ENCODE peak calls at places on chromosome 19, in four cellular contexts. R is cardiac fibroblast, K is RWPE2, M is upper lobe of right lung. D is an unnamed sample.

GRCh38 chr19:1131718-1132552 is 28.1 kb downstream of the GPX4 start:
- DNase-seq in R (peak), M (peak), K (no peak), D (no peak)

GRCh38 chr19:8323781-8324185 is 2.5 kb downstream of the RPS28 start:
- DNase-seq in M (no peak), K (no peak), R (no peak), D (no peak)

GRCh38 chr19:467554-467953 is 6.7 kb upstream of the SHC2 start:
- DNase-seq in K (no peak), R (no peak), M (no peak), D (no peak)

GRCh38 chr19:58181902-58182576 is 822 bp upstream of the ZNF274 start:
- DNase-seq in R (peak), M (no peak), K (no peak), D (no peak)

GRCh38 chr19:19278315-19278714 is 5.2 kb upstream of the TM6SF2 start:
- DNase-seq in K (no peak), R (no peak), M (no peak), D (no peak)

GRCh38 chr19:2049741-2050348 is 1.2 kb downstream of the MKNK2 start:
- DNase-seq in M (peak), K (peak), R (peak), D (no peak)

GRCh38 chr19:17831419-17831888 is 10.1 kb upstream of the INSL3 start:
- DNase-seq in M (no peak), R (no peak), K (no peak), D (no peak)

GRCh38 chr19:42024622-42025111 is 30.6 kb upstream of the ATP1A3 start:
- DNase-seq in K (no peak), R (peak), M (no peak), D (no peak)

GRCh38 chr19:41998246-41999020 is 4.4 kb upstream of the ATP1A3 start:
- DNase-seq in K (no peak), M (no peak), R (peak), D (peak)

GRCh38 chr19:35756373-35757230 is at the start of gene HSPB6:
- DNase-seq in M (peak), K (peak), R (peak), D (no peak)

GRCh38 chr19:39514840-39515550 is at the start of gene SELENOV:
- DNase-seq in M (no peak), K (no peak), R (no peak), D (no peak)
- TF ChIP-seq CTCF in M (peak), K (peak), R (no peak), D (no peak)

DNA sequence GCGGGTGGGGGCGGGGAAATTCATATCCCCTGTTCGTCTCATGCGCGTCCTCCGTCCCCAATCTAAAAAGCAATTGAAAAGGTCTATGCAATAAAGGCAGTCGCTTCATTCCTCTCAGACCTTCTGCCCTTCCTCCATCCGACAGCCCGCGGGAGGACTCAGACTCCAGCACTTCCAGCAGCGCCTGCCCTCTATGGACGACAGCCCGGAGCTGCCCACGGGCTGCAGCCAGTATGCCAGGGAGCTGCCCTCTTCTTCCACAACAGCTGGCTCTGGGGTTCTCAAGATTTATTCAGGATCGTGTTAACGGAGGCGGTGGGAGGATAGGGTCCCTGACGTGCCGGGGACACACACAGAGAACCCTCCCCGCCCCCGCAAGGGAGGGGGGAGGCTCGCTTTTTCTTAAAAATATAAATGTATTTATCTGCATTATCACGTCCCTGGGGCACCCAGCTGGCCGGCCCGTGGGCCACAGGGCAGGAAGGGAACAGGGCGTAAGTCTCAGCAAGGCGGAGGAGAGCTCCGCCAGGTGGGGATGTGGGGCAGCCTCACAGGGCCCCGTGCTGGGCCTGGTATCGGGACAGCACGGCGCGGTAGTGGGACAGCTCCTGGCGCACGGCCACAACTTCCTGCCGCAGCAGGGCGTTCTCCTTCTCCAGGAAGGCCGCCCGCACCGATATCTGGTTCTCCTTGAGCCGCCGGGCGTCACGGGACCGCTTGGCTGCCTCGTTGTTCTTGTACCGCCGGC is 6.7 kb downstream of the DBP start:
- DNase-seq in K (no peak), M (peak), R (peak), D (no peak)
- TF ChIP-seq CTCF in K (no peak), M (peak), R (peak), D (peak)

DNA sequence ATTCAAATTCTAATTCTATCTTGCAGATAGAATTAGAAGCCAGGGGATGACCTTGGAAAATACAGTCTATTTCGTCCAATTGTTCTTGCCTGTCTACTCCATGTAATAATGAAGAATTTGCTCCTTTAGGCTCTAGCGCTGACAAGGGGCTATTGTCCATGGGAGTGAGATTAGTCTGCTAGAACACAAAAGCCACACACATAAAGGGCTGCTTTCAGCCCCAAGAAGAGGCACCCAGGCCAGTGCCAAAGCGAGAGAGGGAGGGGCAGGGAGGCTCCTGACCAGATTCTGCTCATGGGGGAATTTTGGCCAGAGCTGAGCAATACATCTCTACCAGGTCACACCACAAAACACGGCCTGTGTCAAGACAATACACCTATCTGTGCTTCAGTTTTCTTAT is 1306.9 kb downstream of the UQCRFS1 start:
- DNase-seq in K (no peak), M (no peak), R (no peak), D (peak)
- TF ChIP-seq CTCF in K (no peak), M (no peak), R (no peak), D (no peak)

GRCh38 chr19:44759083-44759804 is 10.7 kb downstream of the BCL3 start:
- DNase-seq in R (no peak), K (no peak), M (no peak), D (no peak)

GRCh38 chr19:44757057-44757734 is 8.7 kb downstream of the BCL3 start:
- DNase-seq in K (no peak), R (peak), M (peak), D (no peak)

GRCh38 chr19:44756089-44756562 is 7.6 kb downstream of the BCL3 start:
- DNase-seq in K (no peak), M (no peak), R (no peak), D (no peak)

GRCh38 chr19:44758596-44758995 is 10.1 kb downstream of the BCL3 start:
- DNase-seq in M (no peak), R (no peak), K (no peak), D (no peak)

DNA sequence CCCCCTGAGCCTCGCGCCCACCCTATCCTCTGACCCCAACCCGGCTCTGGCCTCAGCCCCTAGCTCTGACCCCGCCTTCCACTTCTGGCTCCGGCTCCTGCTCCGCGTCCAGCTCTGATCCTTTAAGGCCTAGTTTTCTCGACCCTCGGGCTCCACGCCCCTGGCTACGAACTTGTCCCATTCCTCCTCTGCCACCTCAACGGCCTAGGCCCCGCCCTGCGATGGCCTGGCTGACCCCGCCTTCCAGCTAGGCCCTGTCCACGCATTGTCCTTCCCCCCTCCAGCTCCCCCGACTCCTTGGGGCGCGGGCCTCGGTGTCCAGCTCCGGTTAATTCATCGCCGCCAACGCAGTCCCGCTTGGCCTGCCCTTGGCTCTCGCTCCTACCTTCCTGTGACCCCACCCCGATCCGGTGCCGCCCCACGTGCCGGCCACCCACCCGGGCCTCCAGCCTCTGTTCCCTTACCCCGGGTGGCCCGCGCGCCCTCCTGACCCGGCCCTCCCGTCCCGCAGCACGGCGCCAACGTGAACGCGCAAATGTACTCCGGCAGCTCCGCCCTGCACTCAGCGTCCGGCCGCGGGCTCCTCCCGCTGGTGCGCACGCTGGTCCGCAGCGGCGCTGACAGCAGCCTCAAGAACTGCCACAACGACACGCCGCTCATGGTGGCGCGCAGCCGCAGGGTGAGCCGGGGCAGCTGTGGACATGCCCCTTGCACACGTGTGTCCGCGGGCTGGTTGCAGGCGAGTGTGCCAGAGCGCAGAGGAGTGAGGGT is 9.4 kb downstream of the BCL3 start:
- DNase-seq in K (no peak), M (peak), R (peak), D (no peak)
- TF ChIP-seq CTCF in K (no peak), M (no peak), R (no peak), D (peak)

DNA sequence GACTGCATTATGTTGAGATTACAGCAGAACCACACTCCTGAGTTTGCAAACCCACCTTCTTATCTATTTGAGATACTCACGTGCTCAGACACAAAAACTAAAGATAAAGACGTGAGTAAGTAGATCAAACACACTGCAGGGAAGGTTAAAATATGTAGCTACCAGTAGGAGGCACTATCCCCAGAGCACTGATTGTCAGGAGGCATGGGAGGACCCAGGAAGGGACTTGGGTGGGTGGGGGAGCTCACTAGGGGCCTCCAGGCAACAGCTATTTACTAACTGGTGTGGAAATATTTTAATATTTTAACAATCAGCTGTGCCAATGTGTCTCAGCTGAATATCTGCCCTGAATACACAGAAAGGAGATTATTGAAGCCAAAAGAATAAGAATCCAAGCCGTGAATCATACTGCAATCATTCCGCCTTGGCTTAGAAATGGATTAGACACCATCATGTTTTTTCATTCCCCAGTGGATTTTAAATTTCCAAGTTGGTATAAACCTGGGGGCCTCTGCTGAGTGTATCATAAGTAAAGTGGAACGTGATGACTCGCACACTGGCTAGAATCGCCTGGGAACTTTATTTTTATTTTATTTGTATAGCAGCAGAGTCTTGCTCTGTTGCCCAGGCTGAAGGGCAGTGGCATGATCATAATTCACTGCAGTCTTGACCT is 73.2 kb upstream of the CACNA1A start:
- DNase-seq in R (peak), M (no peak), K (no peak), D (no peak)
- TF ChIP-seq CTCF in R (peak), M (no peak), K (no peak), D (no peak)

D was measured in osteocyte.